ENCODE peak calls at places on chromosomes 5 and 9, in seven cellular contexts. One of them, this sample, is unnamed.

GRCh38 chr9:97293207-97293721 is 14.2 kb upstream of the CCDC180 start:
- DNase-seq in activated T-cell treated with anti-CD3 and anti-CD28 coated beads for 48 hours: no peak
- DNase-seq in AG09319: peak; percentile 2
- DNase-seq in stimulated activated CD4-positive, alpha-beta T cell treated with anti-CD3 and anti-CD28 coated beads, Interleukin-15, amount 100 ng/mL, for 1 hour: no peak
- DNase-seq in T-helper 1 cell: no peak
- DNase-seq in GM23248: peak; percentile 22
- DNase-seq in stimulated activated CD8-positive, alpha-beta memory T cell treated with anti-CD3 and anti-CD28 coated beads, Interleukin-4, amount 100 ng/mL, for 24 hours: no peak
- DNase-seq in this sample: no peak

GRCh38 chr9:7542648-7543165 is 256.9 kb downstream of the DMAC1 start:
- DNase-seq in stimulated activated CD4-positive, alpha-beta T cell treated with anti-CD3 and anti-CD28 coated beads, Interleukin-15, amount 100 ng/mL, for 1 hour: no peak
- DNase-seq in stimulated activated CD8-positive, alpha-beta memory T cell treated with anti-CD3 and anti-CD28 coated beads, Interleukin-4, amount 100 ng/mL, for 24 hours: no peak
- DNase-seq in activated T-cell treated with anti-CD3 and anti-CD28 coated beads for 48 hours: no peak
- DNase-seq in AG09319: no peak
- DNase-seq in GM23248: no peak
- DNase-seq in T-helper 1 cell: no peak
- DNase-seq in this sample: no peak

GRCh38 chr9:112104401-112104800 is 70.7 kb downstream of the SUSD1 start:
- DNase-seq in stimulated activated CD4-positive, alpha-beta T cell treated with anti-CD3 and anti-CD28 coated beads, Interleukin-15, amount 100 ng/mL, for 1 hour: no peak
- DNase-seq in T-helper 1 cell: no peak
- DNase-seq in GM23248: no peak
- DNase-seq in stimulated activated CD8-positive, alpha-beta memory T cell treated with anti-CD3 and anti-CD28 coated beads, Interleukin-4, amount 100 ng/mL, for 24 hours: no peak
- DNase-seq in activated T-cell treated with anti-CD3 and anti-CD28 coated beads for 48 hours: no peak
- DNase-seq in AG09319: no peak
- DNase-seq in this sample: peak; percentile 75

GRCh38 chr9:121670447-121670846 is 19.0 kb downstream of the DAB2IP start:
- DNase-seq in T-helper 1 cell: no peak
- DNase-seq in stimulated activated CD8-positive, alpha-beta memory T cell treated with anti-CD3 and anti-CD28 coated beads, Interleukin-4, amount 100 ng/mL, for 24 hours: no peak
- DNase-seq in AG09319: peak; percentile 38
- DNase-seq in stimulated activated CD4-positive, alpha-beta T cell treated with anti-CD3 and anti-CD28 coated beads, Interleukin-15, amount 100 ng/mL, for 1 hour: no peak
- DNase-seq in activated T-cell treated with anti-CD3 and anti-CD28 coated beads for 48 hours: no peak
- DNase-seq in GM23248: peak; percentile 71
- DNase-seq in this sample: no peak

GRCh38 chr5:31999470-31999869 is 174.6 kb downstream of the GOLPH3 start:
- DNase-seq in stimulated activated CD8-positive, alpha-beta memory T cell treated with anti-CD3 and anti-CD28 coated beads, Interleukin-4, amount 100 ng/mL, for 24 hours: no peak
- DNase-seq in T-helper 1 cell: no peak
- DNase-seq in activated T-cell treated with anti-CD3 and anti-CD28 coated beads for 48 hours: no peak
- DNase-seq in GM23248: no peak
- DNase-seq in stimulated activated CD4-positive, alpha-beta T cell treated with anti-CD3 and anti-CD28 coated beads, Interleukin-15, amount 100 ng/mL, for 1 hour: no peak
- DNase-seq in AG09319: no peak
- DNase-seq in this sample: no peak

GRCh38 chr5:28766565-28767158 is 1728.3 kb upstream of the CDH9 start:
- DNase-seq in AG09319: no peak
- DNase-seq in stimulated activated CD8-positive, alpha-beta memory T cell treated with anti-CD3 and anti-CD28 coated beads, Interleukin-4, amount 100 ng/mL, for 24 hours: no peak
- DNase-seq in stimulated activated CD4-positive, alpha-beta T cell treated with anti-CD3 and anti-CD28 coated beads, Interleukin-15, amount 100 ng/mL, for 1 hour: no peak
- DNase-seq in GM23248: peak; percentile 47
- DNase-seq in activated T-cell treated with anti-CD3 and anti-CD28 coated beads for 48 hours: no peak
- DNase-seq in T-helper 1 cell: no peak
- DNase-seq in this sample: no peak

GRCh38 chr9:105054488-105054887 is 126.5 kb upstream of the ABCA1 start:
- DNase-seq in stimulated activated CD4-positive, alpha-beta T cell treated with anti-CD3 and anti-CD28 coated beads, Interleukin-15, amount 100 ng/mL, for 1 hour: no peak
- DNase-seq in activated T-cell treated with anti-CD3 and anti-CD28 coated beads for 48 hours: no peak
- DNase-seq in AG09319: peak; percentile 24
- DNase-seq in T-helper 1 cell: no peak
- DNase-seq in stimulated activated CD8-positive, alpha-beta memory T cell treated with anti-CD3 and anti-CD28 coated beads, Interleukin-4, amount 100 ng/mL, for 24 hours: no peak
- DNase-seq in GM23248: peak; percentile 76
- DNase-seq in this sample: no peak

GRCh38 chr5:122291000-122291592 is 20.9 kb upstream of the SNCAIP start:
- DNase-seq in activated T-cell treated with anti-CD3 and anti-CD28 coated beads for 48 hours: no peak
- DNase-seq in T-helper 1 cell: no peak
- DNase-seq in stimulated activated CD4-positive, alpha-beta T cell treated with anti-CD3 and anti-CD28 coated beads, Interleukin-15, amount 100 ng/mL, for 1 hour: no peak
- DNase-seq in AG09319: no peak
- DNase-seq in GM23248: peak; percentile 23
- DNase-seq in stimulated activated CD8-positive, alpha-beta memory T cell treated with anti-CD3 and anti-CD28 coated beads, Interleukin-4, amount 100 ng/mL, for 24 hours: no peak
- DNase-seq in this sample: no peak

GRCh38 chr5:148607406-148607805 is 46.9 kb downstream of the HTR4 start:
- DNase-seq in T-helper 1 cell: no peak
- DNase-seq in activated T-cell treated with anti-CD3 and anti-CD28 coated beads for 48 hours: no peak
- DNase-seq in stimulated activated CD4-positive, alpha-beta T cell treated with anti-CD3 and anti-CD28 coated beads, Interleukin-15, amount 100 ng/mL, for 1 hour: no peak
- DNase-seq in stimulated activated CD8-positive, alpha-beta memory T cell treated with anti-CD3 and anti-CD28 coated beads, Interleukin-4, amount 100 ng/mL, for 24 hours: no peak
- DNase-seq in GM23248: no peak
- DNase-seq in AG09319: no peak
- DNase-seq in this sample: no peak

GRCh38 chr5:34806532-34806931 is 32.4 kb upstream of the TTC23L start:
- DNase-seq in T-helper 1 cell: no peak
- DNase-seq in stimulated activated CD4-positive, alpha-beta T cell treated with anti-CD3 and anti-CD28 coated beads, Interleukin-15, amount 100 ng/mL, for 1 hour: no peak
- DNase-seq in stimulated activated CD8-positive, alpha-beta memory T cell treated with anti-CD3 and anti-CD28 coated beads, Interleukin-4, amount 100 ng/mL, for 24 hours: no peak
- DNase-seq in GM23248: no peak
- DNase-seq in AG09319: no peak
- DNase-seq in activated T-cell treated with anti-CD3 and anti-CD28 coated beads for 48 hours: no peak
- DNase-seq in this sample: no peak

GRCh38 chr9:134243778-134244467 is 79.6 kb upstream of the RNU6ATAC start:
- DNase-seq in T-helper 1 cell: no peak
- DNase-seq in AG09319: no peak
- DNase-seq in stimulated activated CD8-positive, alpha-beta memory T cell treated with anti-CD3 and anti-CD28 coated beads, Interleukin-4, amount 100 ng/mL, for 24 hours: no peak
- DNase-seq in GM23248: peak; percentile 55
- DNase-seq in activated T-cell treated with anti-CD3 and anti-CD28 coated beads for 48 hours: peak; percentile 6
- DNase-seq in stimulated activated CD4-positive, alpha-beta T cell treated with anti-CD3 and anti-CD28 coated beads, Interleukin-15, amount 100 ng/mL, for 1 hour: no peak
- DNase-seq in this sample: no peak

GRCh38 chr9:15221746-15222145 is 85.3 kb downstream of the TTC39B start:
- DNase-seq in AG09319: peak; percentile 59
- DNase-seq in stimulated activated CD4-positive, alpha-beta T cell treated with anti-CD3 and anti-CD28 coated beads, Interleukin-15, amount 100 ng/mL, for 1 hour: no peak
- DNase-seq in T-helper 1 cell: no peak
- DNase-seq in GM23248: peak; percentile 69
- DNase-seq in activated T-cell treated with anti-CD3 and anti-CD28 coated beads for 48 hours: no peak
- DNase-seq in stimulated activated CD8-positive, alpha-beta memory T cell treated with anti-CD3 and anti-CD28 coated beads, Interleukin-4, amount 100 ng/mL, for 24 hours: no peak
- DNase-seq in this sample: no peak

GRCh38 chr9:116585896-116586295 is 101.2 kb upstream of the TRIM32 start:
- DNase-seq in AG09319: no peak
- DNase-seq in GM23248: peak; percentile 57
- DNase-seq in activated T-cell treated with anti-CD3 and anti-CD28 coated beads for 48 hours: no peak
- DNase-seq in stimulated activated CD8-positive, alpha-beta memory T cell treated with anti-CD3 and anti-CD28 coated beads, Interleukin-4, amount 100 ng/mL, for 24 hours: no peak
- DNase-seq in stimulated activated CD4-positive, alpha-beta T cell treated with anti-CD3 and anti-CD28 coated beads, Interleukin-15, amount 100 ng/mL, for 1 hour: no peak
- DNase-seq in T-helper 1 cell: no peak
- DNase-seq in this sample: no peak

GRCh38 chr5:5220896-5221295 is 80.8 kb downstream of the ADAMTS16 start:
- DNase-seq in AG09319: no peak
- DNase-seq in activated T-cell treated with anti-CD3 and anti-CD28 coated beads for 48 hours: no peak
- DNase-seq in stimulated activated CD8-positive, alpha-beta memory T cell treated with anti-CD3 and anti-CD28 coated beads, Interleukin-4, amount 100 ng/mL, for 24 hours: no peak
- DNase-seq in stimulated activated CD4-positive, alpha-beta T cell treated with anti-CD3 and anti-CD28 coated beads, Interleukin-15, amount 100 ng/mL, for 1 hour: no peak
- DNase-seq in T-helper 1 cell: no peak
- DNase-seq in GM23248: peak; percentile 5
- DNase-seq in this sample: no peak

GRCh38 chr9:23842531-23843129 is 16.6 kb upstream of the ELAVL2 start:
- DNase-seq in activated T-cell treated with anti-CD3 and anti-CD28 coated beads for 48 hours: no peak
- DNase-seq in stimulated activated CD4-positive, alpha-beta T cell treated with anti-CD3 and anti-CD28 coated beads, Interleukin-15, amount 100 ng/mL, for 1 hour: no peak
- DNase-seq in T-helper 1 cell: no peak
- DNase-seq in GM23248: no peak
- DNase-seq in AG09319: no peak
- DNase-seq in stimulated activated CD8-positive, alpha-beta memory T cell treated with anti-CD3 and anti-CD28 coated beads, Interleukin-4, amount 100 ng/mL, for 24 hours: no peak
- DNase-seq in this sample: no peak

GRCh38 chr9:212265-212664 is 2.4 kb upstream of the DOCK8 start:
- DNase-seq in stimulated activated CD8-positive, alpha-beta memory T cell treated with anti-CD3 and anti-CD28 coated beads, Interleukin-4, amount 100 ng/mL, for 24 hours: no peak
- DNase-seq in AG09319: no peak
- DNase-seq in stimulated activated CD4-positive, alpha-beta T cell treated with anti-CD3 and anti-CD28 coated beads, Interleukin-15, amount 100 ng/mL, for 1 hour: no peak
- DNase-seq in activated T-cell treated with anti-CD3 and anti-CD28 coated beads for 48 hours: no peak
- DNase-seq in GM23248: no peak
- DNase-seq in T-helper 1 cell: no peak
- DNase-seq in this sample: no peak

GRCh38 chr5:66171349-66172344 is 27.5 kb downstream of the SREK1 start:
- DNase-seq in activated T-cell treated with anti-CD3 and anti-CD28 coated beads for 48 hours: no peak
- DNase-seq in stimulated activated CD8-positive, alpha-beta memory T cell treated with anti-CD3 and anti-CD28 coated beads, Interleukin-4, amount 100 ng/mL, for 24 hours: peak; percentile 11
- DNase-seq in stimulated activated CD4-positive, alpha-beta T cell treated with anti-CD3 and anti-CD28 coated beads, Interleukin-15, amount 100 ng/mL, for 1 hour: no peak
- DNase-seq in T-helper 1 cell: peak; percentile 35
- DNase-seq in GM23248: peak; percentile 84
- DNase-seq in AG09319: peak; percentile 18
- DNase-seq in this sample: no peak

GRCh38 chr5:116237917-116238502 is 153.2 kb downstream of the COMMD10 start:
- DNase-seq in stimulated activated CD8-positive, alpha-beta memory T cell treated with anti-CD3 and anti-CD28 coated beads, Interleukin-4, amount 100 ng/mL, for 24 hours: no peak
- DNase-seq in activated T-cell treated with anti-CD3 and anti-CD28 coated beads for 48 hours: no peak
- DNase-seq in T-helper 1 cell: no peak
- DNase-seq in GM23248: peak; percentile 9
- DNase-seq in stimulated activated CD4-positive, alpha-beta T cell treated with anti-CD3 and anti-CD28 coated beads, Interleukin-15, amount 100 ng/mL, for 1 hour: no peak
- DNase-seq in AG09319: no peak
- DNase-seq in this sample: no peak

GRCh38 chr5:32869216-32869615 is 158.1 kb downstream of the NPR3 start:
- DNase-seq in GM23248: peak; percentile 78
- DNase-seq in T-helper 1 cell: no peak
- DNase-seq in stimulated activated CD8-positive, alpha-beta memory T cell treated with anti-CD3 and anti-CD28 coated beads, Interleukin-4, amount 100 ng/mL, for 24 hours: no peak
- DNase-seq in activated T-cell treated with anti-CD3 and anti-CD28 coated beads for 48 hours: no peak
- DNase-seq in stimulated activated CD4-positive, alpha-beta T cell treated with anti-CD3 and anti-CD28 coated beads, Interleukin-15, amount 100 ng/mL, for 1 hour: no peak
- DNase-seq in AG09319: peak; percentile 28
- DNase-seq in this sample: no peak

GRCh38 chr5:142777858-142778257 is 7.7 kb downstream of the ARHGAP26 start:
- DNase-seq in activated T-cell treated with anti-CD3 and anti-CD28 coated beads for 48 hours: no peak
- DNase-seq in GM23248: peak; percentile 14
- DNase-seq in stimulated activated CD8-positive, alpha-beta memory T cell treated with anti-CD3 and anti-CD28 coated beads, Interleukin-4, amount 100 ng/mL, for 24 hours: no peak
- DNase-seq in T-helper 1 cell: no peak
- DNase-seq in AG09319: no peak
- DNase-seq in stimulated activated CD4-positive, alpha-beta T cell treated with anti-CD3 and anti-CD28 coated beads, Interleukin-15, amount 100 ng/mL, for 1 hour: no peak
- DNase-seq in this sample: no peak

GRCh38 chr5:39486361-39486760 is 61.6 kb upstream of the DAB2 start:
- DNase-seq in T-helper 1 cell: no peak
- DNase-seq in stimulated activated CD4-positive, alpha-beta T cell treated with anti-CD3 and anti-CD28 coated beads, Interleukin-15, amount 100 ng/mL, for 1 hour: no peak
- DNase-seq in GM23248: no peak
- DNase-seq in AG09319: no peak
- DNase-seq in stimulated activated CD8-positive, alpha-beta memory T cell treated with anti-CD3 and anti-CD28 coated beads, Interleukin-4, amount 100 ng/mL, for 24 hours: no peak
- DNase-seq in activated T-cell treated with anti-CD3 and anti-CD28 coated beads for 48 hours: no peak
- DNase-seq in this sample: no peak

GRCh38 chr5:144072518-144072927 is 97.9 kb downstream of the YIPF5 start:
- DNase-seq in T-helper 1 cell: no peak
- DNase-seq in stimulated activated CD4-positive, alpha-beta T cell treated with anti-CD3 and anti-CD28 coated beads, Interleukin-15, amount 100 ng/mL, for 1 hour: no peak
- DNase-seq in AG09319: peak; percentile 43
- DNase-seq in stimulated activated CD8-positive, alpha-beta memory T cell treated with anti-CD3 and anti-CD28 coated beads, Interleukin-4, amount 100 ng/mL, for 24 hours: no peak
- DNase-seq in GM23248: peak; percentile 74
- DNase-seq in activated T-cell treated with anti-CD3 and anti-CD28 coated beads for 48 hours: no peak
- DNase-seq in this sample: no peak

GRCh38 chr5:27875148-27875547 is 836.8 kb upstream of the CDH9 start:
- DNase-seq in stimulated activated CD8-positive, alpha-beta memory T cell treated with anti-CD3 and anti-CD28 coated beads, Interleukin-4, amount 100 ng/mL, for 24 hours: no peak
- DNase-seq in AG09319: no peak
- DNase-seq in stimulated activated CD4-positive, alpha-beta T cell treated with anti-CD3 and anti-CD28 coated beads, Interleukin-15, amount 100 ng/mL, for 1 hour: no peak
- DNase-seq in GM23248: no peak
- DNase-seq in activated T-cell treated with anti-CD3 and anti-CD28 coated beads for 48 hours: no peak
- DNase-seq in T-helper 1 cell: no peak
- DNase-seq in this sample: no peak

This sample was measured in esophagus muscularis mucosa.